ENCODE peak calls at places on chromosomes 3 and 15, in seven cellular contexts. O is iPS DF 6.9; M is stimulated activated effector memory CD8-positive, alpha-beta T cell treated with anti-CD3 and anti-CD28 coated beads, Interleukin-12 subunit alpha, Interleukin-12 subunit beta, amount 100 ng/mL, for 72 hours; U is glomerular endothelial cell; B is tibial nerve; V is NCI-H1436; J is K562. T is an unnamed sample.

GRCh38 chr3:29932662-29933316 is 651.9 kb downstream of the RBMS3 start:
- DNase-seq in J (no peak), O (no peak), M (no peak), B (no peak), U (no peak), V (no peak), T (no peak)

GRCh38 chr3:42693530-42693930 is 8.2 kb downstream of the KLHL40 start:
- DNase-seq in B (no peak), O (no peak), J (no peak), U (no peak), V (no peak), M (no peak), T (no peak)

GRCh38 chr3:21654662-21655061 is 96.3 kb downstream of the ZNF385D start:
- DNase-seq in B (no peak), M (no peak), O (no peak), J (no peak), U (no peak), V (no peak), T (no peak)

GRCh38 chr3:155386817-155387403 is 93.4 kb upstream of the STRIT1 start:
- DNase-seq in U (no peak), B (no peak), O (no peak), J (no peak), M (no peak), V (no peak), T (no peak)

GRCh38 chr15:72784233-72784876 is 797 bp upstream of the ADPGK start:
- DNase-seq in V (peak; percentile 75), O (no peak), B (no peak), M (no peak), J (peak; percentile 80), U (peak; percentile 60), T (peak; percentile 80)

GRCh38 chr15:88513195-88513594 is 33.3 kb downstream of the DET1 start:
- DNase-seq in J (no peak), U (no peak), B (no peak), O (no peak), M (no peak), V (no peak), T (no peak)

GRCh38 chr15:95498956-95499355 is 831.5 kb upstream of the NR2F2 start:
- DNase-seq in O (no peak), M (no peak), J (no peak), B (no peak), U (no peak), V (no peak), T (no peak)

GRCh38 chr3:65448120-65448519 is 590.6 kb downstream of the MAGI1 start:
- DNase-seq in U (no peak), O (no peak), J (no peak), V (no peak), M (no peak), B (no peak), T (no peak)

GRCh38 chr15:31498329-31498728 is 171.7 kb downstream of the KLF13 start:
- DNase-seq in M (no peak), U (no peak), J (no peak), B (no peak), V (no peak), O (no peak), T (no peak)

GRCh38 chr3:98497381-98497780 is at the start of gene OR5K2:
- DNase-seq in V (no peak), B (no peak), U (no peak), M (no peak), J (no peak), O (no peak), T (no peak)

GRCh38 chr15:38072007-38072506 is 137.6 kb downstream of the TMCO5A start:
- DNase-seq in M (no peak), V (no peak), O (no peak), U (no peak), B (no peak), J (no peak), T (no peak)

GRCh38 chr15:78302579-78302978 is 3.2 kb upstream of the SKIC8 start:
- DNase-seq in O (no peak), M (no peak), B (no peak), V (no peak), J (peak; percentile 29), U (no peak), T (peak; percentile 29)

GRCh38 chr15:31293655-31294054 is 33.0 kb upstream of the KLF13 start:
- DNase-seq in U (no peak), J (no peak), O (no peak), B (no peak), M (no peak), V (no peak), T (no peak)

GRCh38 chr3:189389346-189389745 is 217.6 kb downstream of the TPRG1 start:
- DNase-seq in O (no peak), V (no peak), J (no peak), M (no peak), B (no peak), U (no peak), T (no peak)

GRCh38 chr15:68830141-68830540 is 9.4 kb upstream of the ANP32A start:
- DNase-seq in M (no peak), B (no peak), O (no peak), J (no peak), V (no peak), U (no peak), T (no peak)

GRCh38 chr15:99071091-99071680 is 33.7 kb upstream of the SYNM start:
- DNase-seq in B (no peak), J (no peak), U (no peak), M (no peak), O (no peak), V (no peak), T (no peak)

GRCh38 chr3:186105543-186105942 is 3.3 kb downstream of the ETV5 start:
- DNase-seq in J (no peak), O (no peak), B (no peak), U (no peak), M (no peak), V (no peak), T (no peak)

GRCh38 chr3:132605374-132605792 is 8.3 kb downstream of the ACKR4 start:
- DNase-seq in O (no peak), B (no peak), J (no peak), U (no peak), M (no peak), V (no peak), T (no peak)

GRCh38 chr3:29279830-29280229 is 1.0 kb upstream of the RBMS3 start:
- DNase-seq in O (no peak), B (no peak), U (no peak), M (no peak), V (no peak), J (no peak), T (peak; percentile 37)

GRCh38 chr3:136173939-136174338 is 22.2 kb downstream of the MSL2 start:
- DNase-seq in O (no peak), V (no peak), B (no peak), M (no peak), J (no peak), U (no peak), T (no peak)

GRCh38 chr3:69930564-69930963 is 69.0 kb upstream of the SAMMSON start:
- DNase-seq in V (no peak), O (no peak), B (no peak), U (no peak), J (no peak), M (no peak), T (no peak)

GRCh38 chr15:71800835-71801745 is 9.3 kb upstream of the NR2E3 start:
- DNase-seq in O (no peak), M (no peak), B (no peak), V (peak; percentile 47), J (peak; percentile 57), U (peak; percentile 69), T (peak; percentile 80)

GRCh38 chr15:44879066-44879465 is 77.4 kb upstream of the TERB2 start:
- DNase-seq in O (no peak), B (no peak), U (no peak), V (no peak), M (no peak), J (no peak), T (no peak)

GRCh38 chr15:25678498-25678865 is 184.6 kb downstream of the ATP10A start:
- DNase-seq in M (no peak), B (no peak), J (no peak), U (no peak), V (no peak), O (no peak), T (no peak)

GRCh38 chr3:56368860-56369259 is 99.4 kb downstream of the ERC2 start:
- DNase-seq in B (no peak), J (no peak), V (no peak), O (no peak), M (no peak), U (no peak), T (no peak)

GRCh38 chr15:87877114-87877810 is 379.3 kb downstream of the NTRK3 start:
- DNase-seq in O (no peak), V (no peak), B (no peak), J (peak; percentile 57), M (no peak), U (no peak), T (no peak)

GRCh38 chr15:38477637-38478036 is 23.7 kb downstream of the FAM98B start:
- DNase-seq in V (no peak), B (no peak), U (no peak), M (no peak), J (no peak), O (no peak), T (no peak)

GRCh38 chr15:89556413-89557262 is 18.6 kb upstream of the TICRR start:
- DNase-seq in M (peak; percentile 28), O (peak; percentile 63), B (no peak), V (peak; percentile 52), U (peak; percentile 77), J (peak; percentile 74), T (peak; percentile 69)

GRCh38 chr3:70977712-70978111 is 605.8 kb downstream of the FOXP1 start:
- DNase-seq in V (no peak), B (no peak), O (no peak), U (no peak), J (no peak), M (no peak), T (no peak)

GRCh38 chr3:119649764-119650163 is 10.6 kb downstream of the POPDC2 start:
- DNase-seq in M (no peak), J (no peak), O (no peak), B (no peak), U (no peak), V (peak; percentile 66), T (no peak)

GRCh38 chr3:183385698-183386590 is 42.5 kb downstream of the MCF2L2 start:
- DNase-seq in B (no peak), J (peak; percentile 79), M (peak; percentile 36), O (peak; percentile 39), V (peak; percentile 76), U (peak; percentile 44), T (peak; percentile 62)

GRCh38 chr15:38059665-38060064 is 125.2 kb downstream of the TMCO5A start:
- DNase-seq in J (no peak), O (no peak), U (no peak), M (no peak), B (no peak), V (no peak), T (no peak)

GRCh38 chr3:184234224-184234623 is 4.8 kb downstream of the VWA5B2 start:
- DNase-seq in V (no peak), O (no peak), M (no peak), B (no peak), J (peak; percentile 68), U (no peak), T (peak; percentile 89)

GRCh38 chr3:150623945-150624344 is 20.8 kb downstream of the SELENOT start:
- DNase-seq in V (no peak), J (no peak), U (no peak), B (no peak), O (no peak), M (no peak), T (no peak)

T was measured in ACHN.